ENCODE peak calls at places on chromosomes 2 and 18, in five cellular contexts. J is neuronal stem cell, Q is H1, R is H9, I is trophoblast cell. N is an unnamed sample.

GRCh38 chr2:181007086-181007837 is 26.9 kb downstream of the UBE2E3 start:
- DNase-seq in J (no peak), Q (no peak), R (no peak), I (peak), N (no peak)

GRCh38 chr2:8389373-8390108 is 292.3 kb upstream of the ID2 start:
- DNase-seq in J (no peak), Q (no peak), R (no peak), I (no peak), N (peak)

GRCh38 chr18:44673256-44673950 is 7.3 kb upstream of the SETBP1 start:
- DNase-seq in J (peak), Q (no peak), R (no peak), I (no peak), N (no peak)

GRCh38 chr18:9242987-9243386 is 91.6 kb upstream of the TWSG1 start:
- DNase-seq in J (no peak), Q (no peak), R (no peak), I (no peak), N (no peak)

GRCh38 chr2:223855426-223855825 is 18.0 kb upstream of the AP1S3 start:
- DNase-seq in J (no peak), Q (no peak), R (no peak), I (peak), N (no peak)

GRCh38 chr18:77366725-77367641 is 117.3 kb downstream of the GALR1 start:
- DNase-seq in J (no peak), Q (no peak), R (no peak), I (no peak), N (no peak)

GRCh38 chr2:141437521-141437920 is 693.3 kb downstream of the LRP1B start:
- DNase-seq in J (no peak), Q (no peak), R (no peak), I (no peak), N (no peak)

GRCh38 chr2:190802133-190802532 is 78.5 kb upstream of the GLS start:
- DNase-seq in J (peak), Q (no peak), R (peak), I (no peak), N (no peak)

GRCh38 chr2:181850914-181851560 is 40.5 kb upstream of the ITPRID2 start:
- DNase-seq in J (no peak), Q (no peak), R (no peak), I (no peak), N (no peak)

GRCh38 chr2:108106746-108107145 is 120.4 kb downstream of the SLC5A7 start:
- DNase-seq in J (no peak), Q (no peak), R (peak), I (no peak), N (no peak)

GRCh38 chr2:171882095-171882769 is 11.8 kb downstream of the SLC25A12 start:
- DNase-seq in J (no peak), Q (no peak), R (no peak), I (no peak), N (peak)

GRCh38 chr18:62189208-62189607 is 2.2 kb downstream of the RELCH start:
- DNase-seq in J (no peak), Q (no peak), R (no peak), I (no peak), N (no peak)

GRCh38 chr2:226732478-226733188 is 67.0 kb downstream of the IRS1 start:
- DNase-seq in J (no peak), Q (no peak), R (no peak), I (no peak), N (no peak)
- H4K8ac ChIP-seq in J (no peak), Q (no peak), R (no peak), I (no peak), N (peak)

GRCh38 chr2:182868049-182868422 is 1.6 kb upstream of the FRZB start:
- DNase-seq in J (peak), Q (no peak), R (no peak), I (no peak), N (no peak)
- H2BK12ac ChIP-seq in J (no peak), Q (no peak), R (no peak), I (no peak), N (no peak)

DNA sequence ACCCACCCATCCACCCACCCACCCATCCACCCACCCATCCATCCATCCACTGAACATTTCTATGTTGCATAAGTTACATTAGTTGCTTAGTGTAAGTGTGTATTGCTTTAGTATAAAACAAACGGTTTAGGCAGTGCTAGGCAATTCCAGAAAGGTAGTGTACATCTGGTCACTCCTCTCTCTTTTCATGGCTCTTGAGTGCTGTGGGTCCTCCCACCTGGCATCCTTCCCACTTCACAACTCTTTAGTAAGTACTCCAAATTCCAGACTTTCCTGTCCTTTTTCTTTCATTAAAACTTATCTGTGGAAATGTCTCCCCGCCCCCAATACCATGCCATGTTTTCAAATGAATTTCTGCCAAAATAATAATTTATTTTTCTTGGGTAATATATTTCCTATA is 122.5 kb downstream of the PLEKHM3 start:
- DNase-seq in J (no peak), Q (no peak), R (no peak), I (no peak), N (no peak)
- H2BK120ac ChIP-seq in J (no peak), Q (no peak), R (no peak), I (no peak), N (no peak)

GRCh38 chr2:237464757-237465391 is 22.2 kb upstream of the MLPH start:
- DNase-seq in J (no peak), Q (no peak), R (no peak), I (no peak), N (peak)
- H4K8ac ChIP-seq in J (peak), Q (peak), R (no peak), I (no peak), N (peak)

GRCh38 chr2:174759381-174760064 is 4.7 kb downstream of the CHRNA1 start:
- DNase-seq in J (no peak), Q (no peak), R (no peak), I (no peak), N (no peak)

GRCh38 chr2:174763793-174764179 is 486 bp downstream of the CHRNA1 start:
- DNase-seq in J (no peak), Q (no peak), R (no peak), I (no peak), N (peak)

GRCh38 chr2:174762464-174762863 is 1.8 kb downstream of the CHRNA1 start:
- DNase-seq in J (no peak), Q (no peak), R (no peak), I (no peak), N (no peak)

GRCh38 chr2:174761837-174762236 is 2.4 kb downstream of the CHRNA1 start:
- DNase-seq in J (no peak), Q (no peak), R (no peak), I (peak), N (peak)

GRCh38 chr2:174760845-174761473 is 3.3 kb downstream of the CHRNA1 start:
- DNase-seq in J (no peak), Q (no peak), R (no peak), I (no peak), N (no peak)
- H2BK12ac ChIP-seq in J (no peak), Q (peak), R (no peak), I (no peak), N (no peak)

DNA sequence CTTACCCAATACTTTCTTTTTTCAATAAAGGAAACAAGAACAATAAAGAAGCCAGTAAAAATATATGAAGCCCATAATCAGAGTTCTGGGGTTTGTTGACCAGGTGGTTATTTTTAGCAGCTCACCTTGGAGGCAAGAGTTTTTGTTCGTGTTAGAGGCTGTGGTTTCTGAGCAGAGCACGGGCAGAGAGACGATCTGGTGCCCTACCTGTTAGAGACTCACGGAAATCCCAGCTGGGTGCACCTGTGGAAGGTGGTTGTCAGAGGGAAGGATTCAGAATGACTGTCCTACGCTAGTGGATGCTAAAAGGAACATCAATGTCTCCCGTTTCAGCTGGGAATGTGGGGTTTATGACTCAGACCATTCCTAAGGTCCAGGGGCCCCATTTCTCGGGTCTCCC is 87.6 kb downstream of the NRP2 start:
- DNase-seq in J (no peak), Q (no peak), R (no peak), I (no peak), N (no peak)
- H2BK120ac ChIP-seq in J (no peak), Q (no peak), R (no peak), I (peak), N (peak)

GRCh38 chr2:226796840-226797288 is 2.8 kb downstream of the IRS1 start:
- DNase-seq in J (no peak), Q (no peak), R (peak), I (no peak), N (no peak)

GRCh38 chr2:226798422-226799210 is 1.0 kb downstream of the IRS1 start:
- DNase-seq in J (no peak), Q (no peak), R (peak), I (no peak), N (peak)

GRCh38 chr2:226797289-226797988 is 2.2 kb downstream of the IRS1 start:
- DNase-seq in J (no peak), Q (no peak), R (peak), I (no peak), N (no peak)

GRCh38 chr2:226799211-226799975 is at the start of gene IRS1:
- DNase-seq in J (peak), Q (no peak), R (peak), I (peak), N (peak)

GRCh38 chr2:226797989-226798421 is 1.6 kb downstream of the IRS1 start:
- DNase-seq in J (no peak), Q (no peak), R (no peak), I (peak), N (peak)
- H4K8ac ChIP-seq in J (no peak), Q (peak), R (no peak), I (no peak), N (peak)

GRCh38 chr2:26671691-26672090 is 20.8 kb upstream of the KCNK3 start:
- DNase-seq in J (no peak), Q (no peak), R (no peak), I (no peak), N (no peak)

GRCh38 chr2:26672112-26672817 is 20.3 kb upstream of the KCNK3 start:
- DNase-seq in J (no peak), Q (no peak), R (no peak), I (no peak), N (no peak)

GRCh38 chr2:26669099-26669498 is 23.4 kb upstream of the KCNK3 start:
- DNase-seq in J (no peak), Q (no peak), R (no peak), I (no peak), N (no peak)

GRCh38 chr2:26670171-26670570 is 22.4 kb upstream of the KCNK3 start:
- DNase-seq in J (no peak), Q (no peak), R (no peak), I (no peak), N (no peak)

DNA sequence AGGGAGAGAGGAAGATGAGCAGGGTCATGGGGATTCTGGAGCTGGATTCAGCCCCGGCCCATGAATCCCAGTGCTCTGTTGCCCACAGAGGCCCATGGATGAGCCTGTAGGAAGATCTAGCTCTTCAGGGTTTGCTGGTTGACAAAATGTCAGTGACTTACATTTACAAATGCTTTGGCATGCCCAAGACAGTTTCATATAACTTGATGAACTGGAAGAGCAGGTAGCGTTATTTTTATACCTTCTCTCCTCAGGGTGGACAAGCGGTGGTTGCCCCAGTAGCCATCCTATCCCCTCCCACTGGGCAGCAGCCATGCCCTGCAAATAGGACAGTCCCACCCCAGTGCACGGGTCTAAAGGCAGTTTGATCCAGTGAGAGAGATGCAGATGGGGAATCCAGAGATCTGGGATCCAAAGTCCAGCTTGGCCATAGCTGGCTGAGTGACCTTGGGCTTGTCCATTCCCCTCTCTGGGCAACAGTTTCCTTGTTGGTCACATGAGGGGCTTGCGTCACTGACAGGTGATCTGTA is 21.5 kb upstream of the KCNK3 start:
- DNase-seq in J (no peak), Q (no peak), R (no peak), I (no peak), N (no peak)
- H2BK12ac ChIP-seq in J (no peak), Q (no peak), R (no peak), I (no peak), N (no peak)